ENCODE peak calls at places on chromosomes 6 and 20, in four cellular contexts. R is uterus, N is transverse colon, J is stomach. C is an unnamed sample. For H3K4me1, the result is how much of the 10 kb centered on the place peaks cover.

GRCh38 chr20:9241721-9242427 is 173.0 kb downstream of the PLCB4 start:
- DNase-seq in N (peak), R (no peak), J (no peak), C (no peak)

GRCh38 chr6:75751443-75751842 is 2.4 kb downstream of the MYO6 start:
- DNase-seq in R (no peak), J (no peak), N (no peak), C (no peak)

GRCh38 chr6:165446331-165446730 is 136.9 kb upstream of the C6orf118 start:
- DNase-seq in J (no peak), R (no peak), N (no peak), C (no peak)

GRCh38 chr6:169291148-169291547 is 37.5 kb upstream of the THBS2 start:
- DNase-seq in J (no peak), R (no peak), N (no peak), C (no peak)

GRCh38 chr6:69883551-69883950 is 17.2 kb downstream of the COL19A1 start:
- DNase-seq in J (no peak), N (no peak), R (no peak), C (no peak)

GRCh38 chr20:49385471-49385870 is 97.0 kb downstream of the KCNB1 start:
- DNase-seq in J (no peak), R (no peak), N (no peak), C (no peak)

GRCh38 chr6:4415549-4415948 is 280.2 kb upstream of the ECI2 start:
- DNase-seq in R (no peak), J (no peak), N (no peak), C (no peak)

GRCh38 chr6:41743406-41744235 is 3.6 kb downstream of the PGC start:
- DNase-seq in J (peak), N (no peak), R (no peak), C (no peak)

GRCh38 chr6:4613795-4614194 is 162.4 kb upstream of the CDYL start:
- DNase-seq in N (no peak), R (no peak), J (no peak), C (no peak)

GRCh38 chr6:65745614-65746013 is 38.6 kb upstream of the EYS start:
- DNase-seq in N (no peak), J (no peak), R (no peak), C (no peak)

GRCh38 chr6:3085074-3085473 is 16.8 kb downstream of the RIPK1 start:
- DNase-seq in J (no peak), R (no peak), N (no peak), C (no peak)

GRCh38 chr20:57662313-57663240 is 42.4 kb upstream of the ZBP1 start:
- DNase-seq in R (peak), N (peak), J (peak), C (peak)

GRCh38 chr6:28269492-28269891 is 2.5 kb downstream of the ZSCAN26 start:
- DNase-seq in N (no peak), R (no peak), J (no peak), C (no peak)

GRCh38 chr20:48787861-48788375 is 39.9 kb downstream of the PREX1 start:
- DNase-seq in N (no peak), J (no peak), R (no peak), C (no peak)

GRCh38 chr20:58571341-58571941 is 56.2 kb upstream of the APCDD1L start:
- DNase-seq in J (no peak), N (no peak), R (no peak), C (no peak)

GRCh38 chr6:109393882-109394281 is 11.6 kb upstream of the CD164 start:
- DNase-seq in N (no peak), J (no peak), R (no peak), C (no peak)

GRCh38 chr6:148325316-148326068 is 17.1 kb upstream of the SASH1 start:
- DNase-seq in J (no peak), N (no peak), R (no peak), C (no peak)

GRCh38 chr6:170095273-170095976 is 195.5 kb downstream of the DLL1 start:
- DNase-seq in J (peak), N (no peak), R (no peak), C (peak)

GRCh38 chr20:5973172-5973571 is 22.7 kb downstream of the MCM8 start:
- DNase-seq in R (no peak), J (no peak), N (no peak), C (no peak)

GRCh38 chr6:144360401-144360800 is 75.3 kb downstream of the UTRN start:
- DNase-seq in N (no peak), J (no peak), R (no peak), C (no peak)

GRCh38 chr6:158799051-158799792 is 19.9 kb downstream of the EZR start:
- DNase-seq in R (peak), N (peak), J (peak), C (peak)

GRCh38 chr20:51588762-51589161 is 46.2 kb upstream of the NFATC2 start:
- DNase-seq in J (no peak), N (no peak), R (no peak), C (no peak)

GRCh38 chr6:130811932-130812331 is 15.3 kb upstream of the SMLR1 start:
- DNase-seq in N (no peak), J (no peak), R (no peak), C (no peak)

GRCh38 chr20:50744143-50744792 is 12.9 kb downstream of the PARD6B start:
- DNase-seq in R (peak), N (peak), J (peak), C (peak)

GRCh38 chr6:41539204-41539603 is 7.0 kb upstream of the FOXP4 start:
- DNase-seq in R (no peak), N (no peak), J (no peak), C (no peak)

GRCh38 chr6:34226731-34227586 is 9.7 kb upstream of the HMGA1 start:
- DNase-seq in J (no peak), N (no peak), R (no peak), C (no peak)

GRCh38 chr20:6583134-6583738 is 184.2 kb upstream of the BMP2 start:
- DNase-seq in J (peak), N (peak), R (peak), C (peak)

GRCh38 chr6:93040375-93040774 is 379.0 kb downstream of the EPHA7 start:
- DNase-seq in R (no peak), N (no peak), J (no peak), C (no peak)

GRCh38 chr20:618980-619379 is 8.9 kb upstream of the TCF15 start:
- DNase-seq in R (no peak), N (no peak), J (no peak), C (no peak)

GRCh38 chr6:129701721-129702455 is 8.1 kb downstream of the ARHGAP18 start:
- DNase-seq in R (no peak), N (no peak), J (no peak), C (no peak)

DNA sequence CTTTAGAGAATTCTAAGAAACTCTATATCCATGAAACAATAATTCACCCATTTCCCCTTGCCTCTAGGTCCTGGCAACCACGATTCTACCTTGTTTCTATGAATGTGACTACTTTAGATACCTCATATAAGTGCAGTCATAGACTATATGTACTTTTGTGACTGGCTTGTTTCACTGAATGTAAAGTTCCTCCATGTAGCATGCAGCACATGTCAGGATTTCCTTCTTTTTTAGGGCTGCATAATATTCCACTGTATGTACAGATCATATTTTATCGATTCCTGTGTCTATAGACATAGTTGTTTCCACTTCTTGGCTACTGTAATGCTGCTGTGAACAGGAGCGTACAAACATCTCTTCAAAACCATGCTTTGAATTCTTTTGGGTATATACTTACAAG is 11.7 kb downstream of the EEF1E1 start:
- DNase-seq in R (no peak), J (no peak), N (no peak), C (no peak)
- TF ChIP-seq POLR2A in R (no peak), J (no peak), N (no peak), C (no peak)

GRCh38 chr6:21022343-21023107 is 488.3 kb downstream of the CDKAL1 start:
- DNase-seq in R (no peak), J (peak), N (no peak), C (peak)

GRCh38 chr6:21026576-21027273 is 492.5 kb downstream of the CDKAL1 start:
- DNase-seq in J (no peak), N (no peak), R (no peak), C (no peak)

GRCh38 chr6:21023210-21023609 is 489.0 kb downstream of the CDKAL1 start:
- DNase-seq in J (no peak), R (no peak), N (no peak), C (no peak)

GRCh38 chr6:21027507-21027906 is 493.2 kb downstream of the CDKAL1 start:
- DNase-seq in R (no peak), J (no peak), N (no peak), C (no peak)

GRCh38 chr6:21024621-21025020 is 490.4 kb downstream of the CDKAL1 start:
- DNase-seq in J (no peak), R (no peak), N (no peak), C (no peak)
- H3K4me3 ChIP-seq in J (no peak), R (no peak), N (no peak), C (no peak)

GRCh38 chr6:6711832-6712231 is 123.3 kb downstream of the LY86 start:
- DNase-seq in J (no peak), N (no peak), R (no peak), C (no peak)
- H3K4me1 ChIP-seq in J (under half), N (under half), R (under half), C (under half)

GRCh38 chr6:25154034-25154596 is 125.1 kb upstream of the CARMIL1 start:
- DNase-seq in N (no peak), R (no peak), J (no peak), C (no peak)

GRCh38 chr6:25156123-25156522 is 123.1 kb upstream of the CARMIL1 start:
- DNase-seq in R (no peak), J (no peak), N (no peak), C (no peak)

GRCh38 chr6:25150863-25151262 is 128.3 kb upstream of the CARMIL1 start:
- DNase-seq in N (no peak), J (no peak), R (no peak), C (no peak)

GRCh38 chr6:25155221-25155620 is 124.0 kb upstream of the CARMIL1 start:
- DNase-seq in N (no peak), J (no peak), R (no peak), C (no peak)

DNA sequence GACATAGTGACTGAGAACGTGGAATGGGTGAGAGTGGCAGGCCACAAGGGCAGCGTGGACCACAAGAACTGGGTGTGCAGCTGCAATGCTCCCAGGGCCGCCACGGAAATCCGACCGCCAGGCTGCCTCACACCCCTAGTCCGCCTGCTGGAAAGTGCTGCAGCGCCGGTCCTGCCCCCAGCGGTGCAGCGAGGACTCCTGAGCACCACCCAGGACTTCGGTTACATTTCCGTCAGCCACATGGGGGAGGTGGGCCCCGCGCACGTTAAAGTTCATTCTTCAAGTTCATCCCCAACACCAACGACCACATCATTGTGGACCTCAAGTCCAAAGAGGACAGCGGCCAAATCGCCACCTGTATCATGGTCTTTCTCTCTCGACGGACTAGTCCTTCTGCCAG is 126.1 kb upstream of the CARMIL1 start:
- DNase-seq in N (no peak), J (no peak), R (no peak), C (no peak)
- TF ChIP-seq POLR2A in N (no peak), J (no peak), R (no peak), C (no peak)

GRCh38 chr6:76876922-76877553 is 586.3 kb downstream of the HTR1B start:
- DNase-seq in R (no peak), J (peak), N (peak), C (peak)
- H3K4me3 ChIP-seq in R (no peak), J (no peak), N (no peak), C (no peak)

GRCh38 chr6:13411484-13411883 is 75.9 kb downstream of the GFOD1 start:
- DNase-seq in R (no peak), N (no peak), J (no peak), C (no peak)
- H3K4me1 ChIP-seq in R (under half), N (under half), J (under half), C (under half)

GRCh38 chr6:37036146-37036545 is 30.7 kb downstream of the FGD2 start:
- DNase-seq in R (no peak), N (no peak), J (no peak), C (no peak)
- TF ChIP-seq POLR2A in R (no peak), N (no peak), J (no peak), C (no peak)